ENCODE peak calls at places on chromosomes 2 and 18, in ten cellular contexts. M is IMR-90, I is fibroblast of mammary gland, H is hepatocyte, D is left ventricle myocardium inferior, O is uterus, L is fibroblast of pulmonary artery, Z is glutamatergic neuron, S is neural crest cell, P is MM.1S. E is an unnamed sample.

GRCh38 chr2:38856165-38856564 is 19.6 kb downstream of the DHX57 start:
- DNase-seq in Z (no peak), L (peak; percentile 54), P (no peak), S (no peak), H (peak; percentile 27), D (no peak), M (peak; percentile 65), I (peak; percentile 48), O (no peak), E (no peak)

GRCh38 chr2:584863-585823 is 92.1 kb downstream of the TMEM18 start:
- DNase-seq in Z (no peak), P (peak; percentile 25), H (no peak), S (no peak), D (no peak), O (no peak), M (no peak), I (no peak), L (no peak), E (peak; percentile 52)

GRCh38 chr18:2883137-2883671 is 36.4 kb downstream of the EMILIN2 start:
- DNase-seq in I (no peak), S (no peak), D (no peak), Z (no peak), M (no peak), L (no peak), O (peak; percentile 40), H (no peak), P (no peak), E (peak; percentile 70)

GRCh38 chr18:48367557-48367956 is 41.6 kb downstream of the ZBTB7C start:
- DNase-seq in S (no peak), P (no peak), Z (no peak), I (no peak), O (no peak), M (no peak), D (no peak), H (no peak), L (no peak), E (no peak)

GRCh38 chr2:228648541-228648940 is 467.1 kb upstream of the SPHKAP start:
- DNase-seq in H (no peak), M (no peak), Z (no peak), D (no peak), O (no peak), L (no peak), S (no peak), P (no peak), I (no peak), E (no peak)

GRCh38 chr2:118834901-118835738 is 12.3 kb downstream of the EN1 start:
- DNase-seq in D (no peak), L (no peak), S (peak; percentile 28), O (no peak), P (no peak), I (no peak), Z (no peak), H (no peak), M (no peak), E (peak; percentile 30)

GRCh38 chr2:197057946-197058345 is 131.4 kb upstream of the PGAP1 start:
- DNase-seq in O (no peak), D (no peak), H (no peak), S (no peak), M (no peak), I (peak; percentile 14), Z (no peak), L (no peak), P (peak; percentile 28), E (no peak)

GRCh38 chr2:187302146-187302545 is 145.9 kb downstream of the CALCRL start:
- DNase-seq in P (no peak), I (peak; percentile 39), O (no peak), S (no peak), Z (no peak), D (no peak), L (peak; percentile 48), H (no peak), M (peak; percentile 10), E (no peak)

GRCh38 chr2:15303874-15304273 is 257.3 kb downstream of the NBAS start:
- DNase-seq in H (no peak), D (no peak), Z (no peak), P (no peak), M (no peak), S (no peak), L (no peak), I (no peak), O (no peak), E (no peak)

DNA sequence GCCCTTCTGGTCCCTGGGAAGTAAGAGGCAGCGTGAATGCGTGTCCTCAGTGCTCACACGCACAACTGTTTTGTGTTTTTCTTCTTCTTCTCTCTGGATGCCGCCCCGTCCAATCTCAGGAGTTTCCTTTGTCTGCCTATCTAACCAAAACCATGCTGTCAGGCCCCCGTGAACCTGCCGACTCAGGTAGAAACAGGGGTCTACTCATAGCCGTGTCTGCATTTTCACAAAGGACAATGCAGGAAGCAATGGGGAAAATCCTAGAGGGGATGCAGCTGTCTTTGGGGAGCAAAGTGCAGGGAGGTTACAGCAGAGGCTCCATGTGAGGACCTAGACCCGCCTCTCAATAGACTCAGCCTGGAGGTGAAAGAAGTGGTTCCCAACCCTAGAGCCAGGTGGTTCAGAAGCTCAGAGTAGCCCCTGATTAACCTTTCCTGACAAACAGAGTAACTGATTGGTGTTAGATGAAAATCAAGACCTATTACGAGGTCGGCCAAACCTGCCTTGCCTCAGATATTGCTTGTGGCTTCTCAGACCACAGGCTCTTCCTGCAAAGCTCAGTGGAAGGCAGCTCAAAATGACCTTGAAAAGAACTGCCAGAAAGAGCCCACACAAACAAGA is 49.3 kb downstream of the CD226 start:
- DNase-seq in O (no peak), S (no peak), H (no peak), I (no peak), D (no peak), M (no peak), P (no peak), L (no peak), Z (no peak), E (peak; percentile 43)
- TF ChIP-seq CTCF in O (no peak), S (no peak), H (no peak), I (no peak), D (no peak), M (no peak), P (no peak), L (no peak), Z (no peak), E (no peak)

GRCh38 chr2:25606892-25607291 is 66.5 kb downstream of the DTNB start:
- DNase-seq in Z (no peak), D (no peak), I (peak; percentile 54), O (no peak), S (no peak), M (peak; percentile 41), P (peak; percentile 49), L (peak; percentile 67), H (peak; percentile 21), E (no peak)
- TF ChIP-seq CTCF in Z (peak; percentile 31), D (peak; percentile 68), I (peak; percentile 67), O (peak; percentile 55), S (peak; percentile 74), M (peak; percentile 75), P (peak; percentile 64), L (peak; percentile 63), H (peak; percentile 75), E (peak; percentile 30)

DNA sequence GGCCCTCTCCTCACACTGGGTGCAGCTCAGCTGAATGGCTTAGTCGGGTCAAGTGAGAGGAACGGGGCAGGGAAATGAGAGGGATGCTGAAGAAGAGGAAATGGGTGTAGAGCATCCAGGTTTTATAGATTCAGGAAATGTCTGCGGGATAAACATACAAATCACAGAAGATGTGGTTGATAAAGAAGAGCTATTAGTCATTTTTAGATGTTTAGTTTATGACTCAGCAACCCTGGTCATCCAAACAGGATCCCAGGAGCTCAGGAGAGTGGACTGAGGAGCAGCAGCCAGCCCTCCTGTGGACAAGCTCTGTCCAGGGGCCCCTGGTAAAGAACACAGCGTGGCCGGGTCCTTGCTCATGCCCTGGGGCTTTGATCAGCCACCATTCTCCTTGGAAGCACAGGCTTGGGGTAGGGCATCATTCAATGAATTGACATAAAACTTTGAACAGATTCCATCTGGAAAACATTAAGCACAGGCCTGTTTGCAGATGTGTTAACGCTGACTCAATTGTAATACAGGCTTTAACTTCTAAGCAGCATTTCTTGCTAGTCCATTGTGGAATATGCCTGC is 83.0 kb downstream of the NPAS2 start:
- DNase-seq in D (no peak), M (peak; percentile 97), Z (no peak), I (peak; percentile 98), P (no peak), L (peak; percentile 87), H (peak; percentile 54), S (no peak), O (peak; percentile 47), E (no peak)
- TF ChIP-seq CTCF in D (no peak), M (peak; percentile 27), Z (no peak), I (peak; percentile 29), P (no peak), L (peak; percentile 24), H (no peak), S (no peak), O (no peak), E (no peak)

GRCh38 chr18:75073654-75074053 is 135.3 kb downstream of the PTGR3 start:
- DNase-seq in M (no peak), O (no peak), S (no peak), H (no peak), L (no peak), D (no peak), Z (no peak), P (no peak), I (no peak), E (no peak)
- TF ChIP-seq CTCF in M (no peak), O (no peak), S (no peak), H (no peak), L (no peak), D (no peak), Z (no peak), P (no peak), I (no peak), E (no peak)

E was measured in GM13976.